ENCODE peak calls at places on chromosomes 5 and 9, in nine cellular contexts. A is ACHN, D is midbrain, O is OCI-M1, Z is GDM1, I is endodermal cell, Y is RCC 7860, T is dorsolateral prefrontal cortex, G is iPS DF 19.7. M is an unnamed sample.

GRCh38 chr9:126516936-126517750 is 96.6 kb upstream of the LMX1B start:
- DNase-seq in A (peak), D (no peak), O (peak), Z (no peak), I (peak), Y (no peak), T (no peak), G (no peak), M (no peak)

GRCh38 chr9:17280350-17281012 is 145.6 kb downstream of the CNTLN start:
- DNase-seq in A (no peak), D (no peak), O (no peak), Z (no peak), I (no peak), Y (no peak), T (no peak), G (no peak), M (no peak)

GRCh38 chr5:128844354-128844923 is 120.8 kb upstream of the SLC27A6 start:
- DNase-seq in A (peak), D (peak), O (peak), Z (no peak), I (no peak), Y (no peak), T (no peak), G (no peak), M (no peak)

GRCh38 chr9:114289571-114290481 is 33.1 kb upstream of the ORM1 start:
- DNase-seq in A (no peak), D (no peak), O (no peak), Z (no peak), I (peak), Y (no peak), T (peak), G (no peak), M (peak)

GRCh38 chr9:83778164-83778563 is 39.4 kb downstream of the GKAP1 start:
- DNase-seq in A (no peak), D (no peak), O (no peak), Z (no peak), I (no peak), Y (no peak), T (no peak), G (no peak), M (no peak)

GRCh38 chr5:1461396-1461795 is 16.2 kb upstream of the SLC6A3 start:
- DNase-seq in A (no peak), D (no peak), O (no peak), Z (no peak), I (no peak), Y (no peak), T (peak), G (no peak), M (peak)

GRCh38 chr5:83471405-83472212 is at the start of gene VCAN:
- DNase-seq in A (peak), D (peak), O (peak), Z (no peak), I (peak), Y (peak), T (no peak), G (no peak), M (no peak)

GRCh38 chr5:176319827-176320554 is 41.6 kb downstream of the KIAA1191 start:
- DNase-seq in A (no peak), D (no peak), O (peak), Z (no peak), I (no peak), Y (no peak), T (no peak), G (no peak), M (no peak)

GRCh38 chr9:36632892-36633291 is 60.2 kb downstream of the MELK start:
- DNase-seq in A (peak), D (peak), O (peak), Z (no peak), I (no peak), Y (no peak), T (no peak), G (no peak), M (no peak)

GRCh38 chr5:92435781-92436180 is 1052.7 kb upstream of the ARRDC3 start:
- DNase-seq in A (no peak), D (no peak), O (no peak), Z (no peak), I (no peak), Y (no peak), T (no peak), G (no peak), M (no peak)

GRCh38 chr9:16627967-16628366 is 242.5 kb downstream of the BNC2 start:
- DNase-seq in A (peak), D (no peak), O (no peak), Z (no peak), I (no peak), Y (peak), T (no peak), G (no peak), M (no peak)

GRCh38 chr9:137095664-137096517 is 9.1 kb downstream of the MAN1B1 start:
- DNase-seq in A (no peak), D (no peak), O (no peak), Z (no peak), I (no peak), Y (no peak), T (no peak), G (no peak), M (no peak)